ENCODE peak calls at places on chromosomes 7 and 10, in nine cellular contexts. H is iPS DF 6.9, M is HepG2, D is midbrain, N is activated gamma-delta T cell treated with Interleukin-2 at 50 U/mL for 16 hours, S is GM23248, T is mucosa of descending colon, Z is nucleus accumbens, I is kidney epithelial cell. C is an unnamed sample.

GRCh38 chr7:2570021-2570420 is 11.2 kb downstream of the IQCE start:
- DNase-seq in H (no peak), M (no peak), D (no peak), N (no peak), S (no peak), T (no peak), Z (no peak), I (no peak), C (no peak)

GRCh38 chr10:50866317-50866716 is 19.1 kb downstream of the A1CF start:
- DNase-seq in H (no peak), M (no peak), D (no peak), N (no peak), S (no peak), T (no peak), Z (no peak), I (no peak), C (no peak)

GRCh38 chr10:84605802-84606201 is 277.4 kb downstream of the CCSER2 start:
- DNase-seq in H (no peak), M (no peak), D (no peak), N (no peak), S (peak; percentile 42), T (no peak), Z (no peak), I (no peak), C (no peak)

GRCh38 chr7:91398341-91398740 is 134.1 kb downstream of the FZD1 start:
- DNase-seq in H (no peak), M (no peak), D (no peak), N (no peak), S (no peak), T (no peak), Z (no peak), I (no peak), C (no peak)

GRCh38 chr7:27917119-27917518 is 177.2 kb downstream of the TAX1BP1 start:
- DNase-seq in H (no peak), M (no peak), D (no peak), N (no peak), S (no peak), T (no peak), Z (no peak), I (no peak), C (no peak)

GRCh38 chr7:46145412-46145811 is 224.3 kb upstream of the IGFBP3 start:
- DNase-seq in H (peak; percentile 71), M (peak; percentile 73), D (no peak), N (no peak), S (peak; percentile 98), T (no peak), Z (no peak), I (peak; percentile 97), C (no peak)

GRCh38 chr10:1416456-1417037 is 320.8 kb downstream of the ADARB2 start:
- DNase-seq in H (no peak), M (no peak), D (no peak), N (no peak), S (no peak), T (no peak), Z (no peak), I (no peak), C (no peak)

GRCh38 chr7:2478800-2479199 is 2.6 kb upstream of the GRIFIN start:
- DNase-seq in H (no peak), M (no peak), D (no peak), N (no peak), S (no peak), T (no peak), Z (no peak), I (no peak), C (no peak)

GRCh38 chr10:94042001-94042813 is 48.5 kb downstream of the PLCE1 start:
- DNase-seq in H (no peak), M (no peak), D (no peak), N (no peak), S (peak; percentile 91), T (no peak), Z (no peak), I (peak; percentile 5), C (no peak)

GRCh38 chr7:113268757-113269156 is 150.4 kb upstream of the SMIM30 start:
- DNase-seq in H (no peak), M (no peak), D (no peak), N (no peak), S (peak; percentile 28), T (no peak), Z (no peak), I (no peak), C (no peak)

GRCh38 chr10:130686680-130687300 is 550.6 kb downstream of the GLRX3 start:
- DNase-seq in H (no peak), M (peak; percentile 12), D (no peak), N (no peak), S (peak; percentile 4), T (no peak), Z (no peak), I (no peak), C (no peak)

GRCh38 chr10:73850863-73851461 is 23.4 kb downstream of the CAMK2G start:
- DNase-seq in H (no peak), M (no peak), D (no peak), N (no peak), S (peak; percentile 93), T (no peak), Z (no peak), I (no peak), C (no peak)

GRCh38 chr10:128468462-128468861 is 342.2 kb upstream of the MKI67 start:
- DNase-seq in H (no peak), M (no peak), D (no peak), N (no peak), S (no peak), T (no peak), Z (no peak), I (no peak), C (no peak)

GRCh38 chr10:85445702-85446101 is 920.9 kb downstream of the GRID1 start:
- DNase-seq in H (no peak), M (no peak), D (no peak), N (no peak), S (no peak), T (no peak), Z (no peak), I (no peak), C (no peak)

GRCh38 chr7:159049266-159050025 is 95.2 kb downstream of the VIPR2 start:
- DNase-seq in H (no peak), M (no peak), D (no peak), N (no peak), S (no peak), T (no peak), Z (no peak), I (no peak), C (no peak)

C was measured in hypothalamus.